ENCODE peak calls at places on chromosome 1, in nine cellular contexts. G, J, P, D, F, B, V, H and K are unnamed samples.
A peak's percentile ranks its signal among the peaks of the same experiment; 100 is the strongest.

GRCh38 chr1:183366116-183366515 is 52.1 kb downstream of the NMNAT2 start:
- DNase-seq in G (no peak), J (no peak), P (no peak), D (no peak), F (no peak), B (no peak), V (no peak), H (no peak), K (no peak)

GRCh38 chr1:201172336-201172735 is 18.1 kb upstream of the TMEM9 start:
- DNase-seq in G (no peak), J (no peak), P (no peak), D (no peak), F (no peak), B (no peak), V (no peak), H (no peak), K (no peak)

GRCh38 chr1:41775961-41776585 is 142.6 kb downstream of the HIVEP3 start:
- DNase-seq in G (no peak), J (no peak), P (no peak), D (no peak), F (no peak), B (no peak), V (no peak), H (no peak), K (no peak)

GRCh38 chr1:110976089-110976488 is 12.4 kb upstream of the LRIF1 start:
- DNase-seq in G (no peak), J (peak; percentile 71), P (no peak), D (no peak), F (peak; percentile 40), B (no peak), V (no peak), H (no peak), K (no peak)

GRCh38 chr1:31755197-31755611 is 8.9 kb downstream of the ADGRB2 start:
- DNase-seq in G (no peak), J (peak; percentile 94), P (no peak), D (no peak), F (no peak), B (no peak), V (peak; percentile 52), H (no peak), K (no peak)

GRCh38 chr1:9717193-9718005 is 65.9 kb downstream of the PIK3CD start:
- DNase-seq in G (peak; percentile 87), J (no peak), P (peak; percentile 48), D (no peak), F (no peak), B (peak; percentile 75), V (no peak), H (no peak), K (peak; percentile 73)

GRCh38 chr1:67674260-67675011 is 10.6 kb upstream of the GADD45A start:
- DNase-seq in G (no peak), J (peak; percentile 54), P (no peak), D (peak; percentile 67), F (peak; percentile 52), B (no peak), V (no peak), H (no peak), K (peak; percentile 52)

GRCh38 chr1:184770176-184770575 is 15.5 kb upstream of the EDEM3 start:
- DNase-seq in G (no peak), J (no peak), P (no peak), D (peak; percentile 17), F (no peak), B (no peak), V (no peak), H (no peak), K (peak; percentile 25)

GRCh38 chr1:212124891-212125582 is 89.5 kb downstream of the DTL start:
- DNase-seq in G (no peak), J (no peak), P (no peak), D (no peak), F (peak; percentile 23), B (no peak), V (no peak), H (no peak), K (no peak)

GRCh38 chr1:85502625-85503083 is 37.7 kb upstream of the DDAH1 start:
- DNase-seq in G (peak; percentile 60), J (peak; percentile 69), P (peak; percentile 17), D (no peak), F (peak; percentile 86), B (no peak), V (peak; percentile 79), H (no peak), K (no peak)

GRCh38 chr1:32876341-32877210 is 5.9 kb upstream of the FNDC5 start:
- DNase-seq in G (no peak), J (peak; percentile 54), P (no peak), D (no peak), F (peak; percentile 46), B (peak; percentile 36), V (peak; percentile 58), H (peak; percentile 86), K (peak; percentile 34)

GRCh38 chr1:30061292-30062204 is 661.8 kb downstream of the MATN1 start:
- DNase-seq in G (peak; percentile 92), J (no peak), P (no peak), D (no peak), F (no peak), B (no peak), V (no peak), H (no peak), K (peak; percentile 73)

GRCh38 chr1:20448626-20449215 is 37.3 kb downstream of the CAMK2N1 start:
- DNase-seq in G (no peak), J (no peak), P (no peak), D (no peak), F (no peak), B (no peak), V (no peak), H (no peak), K (no peak)

GRCh38 chr1:54991939-54992338 is 6.8 kb upstream of the BSND start:
- DNase-seq in G (no peak), J (no peak), P (no peak), D (no peak), F (no peak), B (no peak), V (no peak), H (no peak), K (no peak)

GRCh38 chr1:59318271-59318865 is 21.5 kb downstream of the FGGY start:
- DNase-seq in G (no peak), J (no peak), P (no peak), D (no peak), F (no peak), B (no peak), V (no peak), H (no peak), K (no peak)

GRCh38 chr1:243723458-243724043 is 126.5 kb downstream of the AKT3 start:
- DNase-seq in G (no peak), J (no peak), P (no peak), D (no peak), F (peak; percentile 58), B (no peak), V (peak; percentile 33), H (no peak), K (no peak)

GRCh38 chr1:87331319-87332269 is 2.9 kb downstream of the LMO4 start:
- DNase-seq in G (peak; percentile 41), J (peak; percentile 66), P (peak; percentile 67), D (peak; percentile 52), F (peak; percentile 65), B (peak; percentile 22), V (peak; percentile 79), H (peak; percentile 95), K (peak; percentile 75)